ENCODE peak calls at places on chromosomes 3 and 15, in six cellular contexts. One of them, this sample, is unnamed.

GRCh38 chr15:31145271-31145911 is 43.9 kb upstream of the TRPM1 start:
- DNase-seq in H1: no peak
- DNase-seq in HepG2: peak; percentile 39
- DNase-seq in GM12878: no peak
- DNase-seq in SK-N-SH: no peak
- DNase-seq in K562: no peak
- DNase-seq in this sample: peak; percentile 43

GRCh38 chr3:153305189-153305588 is 143.2 kb downstream of the RAP2B start:
- DNase-seq in SK-N-SH: no peak
- DNase-seq in HepG2: no peak
- DNase-seq in K562: no peak
- DNase-seq in GM12878: no peak
- DNase-seq in H1: no peak
- DNase-seq in this sample: no peak

GRCh38 chr3:184631339-184631965 is 69.9 kb downstream of the EPHB3 start:
- DNase-seq in H1: no peak
- DNase-seq in K562: no peak
- DNase-seq in HepG2: no peak
- DNase-seq in SK-N-SH: no peak
- DNase-seq in GM12878: no peak
- DNase-seq in this sample: no peak

GRCh38 chr3:191695131-191695814 is 234.3 kb downstream of the PYDC2 start:
- DNase-seq in SK-N-SH: no peak
- DNase-seq in HepG2: no peak
- DNase-seq in H1: no peak
- DNase-seq in K562: no peak
- DNase-seq in GM12878: no peak
- DNase-seq in this sample: no peak

GRCh38 chr15:73727330-73728018 is 25.7 kb downstream of the INSYN1 start:
- DNase-seq in GM12878: no peak
- DNase-seq in H1: no peak
- DNase-seq in HepG2: no peak
- DNase-seq in SK-N-SH: no peak
- DNase-seq in K562: no peak
- DNase-seq in this sample: peak; percentile 11

GRCh38 chr3:4720316-4721075 is 227.3 kb downstream of the ITPR1 start:
- DNase-seq in H1: no peak
- DNase-seq in K562: peak; percentile 86
- DNase-seq in HepG2: peak; percentile 75
- DNase-seq in GM12878: no peak
- DNase-seq in SK-N-SH: no peak
- DNase-seq in this sample: peak; percentile 86

GRCh38 chr15:52466134-52466701 is 62.5 kb downstream of the MYO5A start:
- DNase-seq in K562: no peak
- DNase-seq in H1: no peak
- DNase-seq in HepG2: no peak
- DNase-seq in GM12878: peak; percentile 97
- DNase-seq in SK-N-SH: no peak
- DNase-seq in this sample: no peak

GRCh38 chr15:48040166-48040817 is 80.5 kb upstream of the SLC24A5 start:
- DNase-seq in H1: no peak
- DNase-seq in GM12878: no peak
- DNase-seq in K562: no peak
- DNase-seq in SK-N-SH: no peak
- DNase-seq in HepG2: no peak
- DNase-seq in this sample: no peak

GRCh38 chr15:73686781-73687256 is 2.6 kb downstream of the CD276 start:
- DNase-seq in GM12878: no peak
- DNase-seq in SK-N-SH: no peak
- DNase-seq in HepG2: no peak
- DNase-seq in H1: no peak
- DNase-seq in K562: peak; percentile 25
- DNase-seq in this sample: peak; percentile 19

GRCh38 chr3:49998326-49998725 is 58.4 kb downstream of the RBM6 start:
- DNase-seq in K562: peak; percentile 3
- DNase-seq in SK-N-SH: no peak
- DNase-seq in H1: no peak
- DNase-seq in HepG2: no peak
- DNase-seq in GM12878: no peak
- DNase-seq in this sample: no peak

GRCh38 chr15:52699457-52699856 is 20.3 kb upstream of the ATOSA start:
- DNase-seq in HepG2: no peak
- DNase-seq in K562: no peak
- DNase-seq in GM12878: no peak
- DNase-seq in H1: no peak
- DNase-seq in SK-N-SH: no peak
- DNase-seq in this sample: no peak

GRCh38 chr15:58608129-58608590 is 141.3 kb downstream of the ADAM10 start:
- DNase-seq in SK-N-SH: no peak
- DNase-seq in HepG2: no peak
- DNase-seq in GM12878: no peak
- DNase-seq in H1: no peak
- DNase-seq in K562: no peak
- DNase-seq in this sample: no peak

GRCh38 chr15:96276438-96277210 is 53.9 kb upstream of the NR2F2 start:
- DNase-seq in SK-N-SH: no peak
- DNase-seq in K562: no peak
- DNase-seq in H1: no peak
- DNase-seq in HepG2: no peak
- DNase-seq in GM12878: no peak
- DNase-seq in this sample: no peak

GRCh38 chr3:123595396-123595795 is 10.5 kb upstream of the HACD2 start:
- DNase-seq in HepG2: no peak
- DNase-seq in H1: no peak
- DNase-seq in K562: no peak
- DNase-seq in GM12878: no peak
- DNase-seq in SK-N-SH: no peak
- DNase-seq in this sample: no peak

GRCh38 chr15:42577514-42578031 is 2.2 kb downstream of the STARD9 start:
- DNase-seq in GM12878: no peak
- DNase-seq in HepG2: no peak
- DNase-seq in SK-N-SH: no peak
- DNase-seq in K562: no peak
- DNase-seq in H1: no peak
- DNase-seq in this sample: no peak

GRCh38 chr3:87834327-87834726 is 224.5 kb downstream of the CGGBP1 start:
- DNase-seq in SK-N-SH: no peak
- DNase-seq in H1: no peak
- DNase-seq in GM12878: no peak
- DNase-seq in HepG2: peak; percentile 51
- DNase-seq in K562: no peak
- DNase-seq in this sample: peak; percentile 37

GRCh38 chr3:143443851-143444331 is 324.3 kb downstream of the CHST2 start:
- DNase-seq in K562: peak; percentile 72
- DNase-seq in GM12878: no peak
- DNase-seq in HepG2: no peak
- DNase-seq in H1: no peak
- DNase-seq in SK-N-SH: no peak
- DNase-seq in this sample: peak; percentile 80

GRCh38 chr15:63560741-63561448 is 36.3 kb upstream of the FBXL22 start:
- DNase-seq in H1: no peak
- DNase-seq in GM12878: no peak
- DNase-seq in SK-N-SH: no peak
- DNase-seq in HepG2: no peak
- DNase-seq in K562: no peak
- DNase-seq in this sample: no peak

GRCh38 chr15:57611938-57612337 is 20.2 kb downstream of the MYZAP start:
- DNase-seq in SK-N-SH: peak; percentile 19
- DNase-seq in K562: no peak
- DNase-seq in H1: no peak
- DNase-seq in HepG2: peak; percentile 12
- DNase-seq in GM12878: no peak
- DNase-seq in this sample: peak; percentile 35

GRCh38 chr3:57753016-57753415 is 3.1 kb upstream of the SLMAP start:
- DNase-seq in HepG2: no peak
- DNase-seq in H1: no peak
- DNase-seq in SK-N-SH: no peak
- DNase-seq in K562: no peak
- DNase-seq in GM12878: no peak
- DNase-seq in this sample: no peak

GRCh38 chr15:82647835-82648256 is 683 bp upstream of the CPEB1 start:
- DNase-seq in GM12878: no peak
- DNase-seq in HepG2: no peak
- DNase-seq in SK-N-SH: peak; percentile 84
- DNase-seq in K562: peak; percentile 75
- DNase-seq in H1: no peak
- DNase-seq in this sample: no peak

GRCh38 chr15:51321316-51321715 is 17.1 kb downstream of the CYP19A1 start:
- DNase-seq in HepG2: no peak
- DNase-seq in GM12878: no peak
- DNase-seq in SK-N-SH: no peak
- DNase-seq in K562: no peak
- DNase-seq in H1: no peak
- DNase-seq in this sample: no peak

GRCh38 chr3:167929937-167930336 is 165.8 kb downstream of the GOLIM4 start:
- DNase-seq in HepG2: no peak
- DNase-seq in H1: no peak
- DNase-seq in GM12878: no peak
- DNase-seq in K562: no peak
- DNase-seq in SK-N-SH: no peak
- DNase-seq in this sample: no peak

GRCh38 chr3:73472429-73472828 is 152.3 kb downstream of the PDZRN3 start:
- DNase-seq in HepG2: no peak
- DNase-seq in SK-N-SH: peak; percentile 36
- DNase-seq in GM12878: no peak
- DNase-seq in K562: no peak
- DNase-seq in H1: no peak
- DNase-seq in this sample: no peak

GRCh38 chr3:191460360-191460759 is 603 bp upstream of the PYDC2 start:
- DNase-seq in HepG2: no peak
- DNase-seq in K562: no peak
- DNase-seq in H1: no peak
- DNase-seq in SK-N-SH: no peak
- DNase-seq in GM12878: no peak
- DNase-seq in this sample: no peak

GRCh38 chr3:14371573-14372474 is 30.6 kb upstream of the SLC6A6 start:
- DNase-seq in H1: no peak
- DNase-seq in SK-N-SH: peak; percentile 90
- DNase-seq in GM12878: no peak
- DNase-seq in HepG2: peak; percentile 76
- DNase-seq in K562: peak; percentile 97
- DNase-seq in this sample: peak; percentile 79
- TF ChIP-seq CHD2 in H1: no peak
- TF ChIP-seq CHD2 in SK-N-SH: peak; percentile 38
- TF ChIP-seq CHD2 in GM12878: no peak
- TF ChIP-seq CHD2 in HepG2: no peak
- TF ChIP-seq CHD2 in K562: no peak
- TF ChIP-seq CHD2 in this sample: no peak

DNA sequence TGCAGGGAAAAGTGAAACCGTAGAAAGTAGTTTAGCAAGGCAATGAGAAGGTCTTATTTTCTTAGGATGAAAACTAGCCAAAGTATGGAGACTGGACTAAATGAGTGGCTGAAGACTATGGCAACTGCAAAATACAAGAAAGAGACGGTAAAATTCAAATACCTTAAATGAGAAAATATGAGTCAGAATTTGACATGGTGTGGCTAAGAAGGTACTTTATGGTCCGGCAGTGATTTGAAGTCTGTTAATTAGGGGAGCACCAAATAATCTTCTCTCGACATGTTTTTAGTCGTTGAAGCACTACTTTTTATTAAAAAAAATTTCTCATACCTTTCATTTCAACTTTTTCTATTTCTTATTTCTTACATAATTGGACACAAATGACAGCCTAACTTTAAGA is 12.8 kb upstream of the CMC1 start:
- DNase-seq in H1: no peak
- DNase-seq in SK-N-SH: no peak
- DNase-seq in K562: no peak
- DNase-seq in HepG2: no peak
- DNase-seq in GM12878: no peak
- DNase-seq in this sample: no peak
- TF ChIP-seq MAX in H1: no peak
- TF ChIP-seq MAX in SK-N-SH: no peak
- TF ChIP-seq MAX in K562: no peak
- TF ChIP-seq MAX in HepG2: no peak
- TF ChIP-seq MAX in GM12878: no peak
- TF ChIP-seq MAX in this sample: no peak

GRCh38 chr3:187773233-187773962 is 28.1 kb upstream of the BCL6 start:
- DNase-seq in H1: no peak
- DNase-seq in HepG2: no peak
- DNase-seq in SK-N-SH: no peak
- DNase-seq in GM12878: peak; percentile 48
- DNase-seq in K562: no peak
- DNase-seq in this sample: no peak

GRCh38 chr3:187770224-187770623 is 25.0 kb upstream of the BCL6 start:
- DNase-seq in H1: no peak
- DNase-seq in K562: no peak
- DNase-seq in HepG2: no peak
- DNase-seq in SK-N-SH: no peak
- DNase-seq in GM12878: peak; percentile 61
- DNase-seq in this sample: no peak

GRCh38 chr3:187773963-187774789 is 28.9 kb upstream of the BCL6 start:
- DNase-seq in GM12878: no peak
- DNase-seq in K562: no peak
- DNase-seq in SK-N-SH: no peak
- DNase-seq in H1: no peak
- DNase-seq in HepG2: no peak
- DNase-seq in this sample: no peak

GRCh38 chr3:187767266-187768032 is 22.2 kb upstream of the BCL6 start:
- DNase-seq in SK-N-SH: no peak
- DNase-seq in K562: no peak
- DNase-seq in HepG2: no peak
- DNase-seq in H1: no peak
- DNase-seq in GM12878: no peak
- DNase-seq in this sample: no peak

DNA sequence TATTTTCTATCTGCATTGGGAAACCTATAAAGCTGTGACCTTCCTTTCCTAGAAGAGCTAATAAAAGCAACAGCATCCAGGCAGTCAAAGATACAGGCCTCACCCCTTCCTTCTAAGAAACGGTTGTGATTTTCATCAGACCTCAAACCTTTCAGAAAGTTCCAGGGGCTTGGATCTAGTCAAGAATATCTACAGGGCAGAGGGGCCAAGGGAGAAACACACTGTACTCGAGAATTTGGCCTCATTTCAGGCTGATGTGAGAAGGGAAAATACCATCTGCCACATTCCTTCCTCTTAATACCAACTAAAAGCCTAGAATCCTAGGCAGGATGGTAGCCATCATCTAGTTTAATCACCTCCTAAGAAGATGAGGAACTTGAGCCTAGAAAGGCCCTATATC is 24.5 kb upstream of the BCL6 start:
- DNase-seq in GM12878: no peak
- DNase-seq in SK-N-SH: no peak
- DNase-seq in K562: no peak
- DNase-seq in H1: no peak
- DNase-seq in HepG2: no peak
- DNase-seq in this sample: no peak
- TF ChIP-seq CHD2 in GM12878: no peak
- TF ChIP-seq CHD2 in SK-N-SH: no peak
- TF ChIP-seq CHD2 in K562: no peak
- TF ChIP-seq CHD2 in H1: no peak
- TF ChIP-seq CHD2 in HepG2: no peak
- TF ChIP-seq CHD2 in this sample: no peak

DNA sequence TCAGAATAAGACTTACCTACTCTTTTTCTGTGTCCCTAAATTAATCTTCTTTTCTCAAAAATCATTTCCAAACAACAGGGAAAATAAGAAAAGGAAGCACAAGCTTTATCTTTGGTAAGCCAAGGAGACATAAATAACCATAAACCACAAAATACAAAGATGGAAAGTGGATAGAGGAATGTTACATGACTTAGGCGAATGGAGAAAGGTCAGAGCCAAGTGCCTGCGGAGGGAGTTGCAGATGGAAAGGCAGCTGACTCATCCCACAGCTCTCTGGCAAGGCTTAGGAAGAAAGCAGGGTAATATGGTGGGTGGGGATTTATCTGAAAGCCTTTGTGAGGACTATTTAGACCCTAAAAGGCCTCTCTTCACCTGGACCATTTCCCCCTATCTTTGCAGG is 72.8 kb downstream of the GALK2 start:
- DNase-seq in SK-N-SH: no peak
- DNase-seq in HepG2: no peak
- DNase-seq in H1: no peak
- DNase-seq in K562: peak; percentile 62
- DNase-seq in GM12878: no peak
- DNase-seq in this sample: no peak
- TF ChIP-seq MAX in SK-N-SH: peak; percentile 37
- TF ChIP-seq MAX in HepG2: no peak
- TF ChIP-seq MAX in H1: no peak
- TF ChIP-seq MAX in K562: no peak
- TF ChIP-seq MAX in GM12878: no peak
- TF ChIP-seq MAX in this sample: no peak

This sample was measured in A549.